ENCODE peak calls at places on chromosomes 12 and 14, in seven cellular contexts. One of them, this sample, is unnamed.
A peak's percentile ranks its signal among the peaks of the same experiment; 100 is the strongest.

GRCh38 chr12:11763760-11764520 is 114.5 kb downstream of the ETV6 start:
- DNase-seq in IMR-90: peak; percentile 86
- DNase-seq in HepG2: peak; percentile 70
- DNase-seq in transverse colon: no peak
- DNase-seq in A549: no peak
- DNase-seq in heart left ventricle: no peak
- DNase-seq in left ventricle myocardium inferior: no peak
- DNase-seq in this sample: no peak

GRCh38 chr12:30909088-30909688 is 17.4 kb upstream of the TSPAN11 start:
- DNase-seq in transverse colon: no peak
- DNase-seq in heart left ventricle: no peak
- DNase-seq in IMR-90: no peak
- DNase-seq in left ventricle myocardium inferior: no peak
- DNase-seq in HepG2: no peak
- DNase-seq in A549: no peak
- DNase-seq in this sample: no peak

GRCh38 chr12:50600364-50600763 is 95.6 kb downstream of the DIP2B start:
- DNase-seq in left ventricle myocardium inferior: no peak
- DNase-seq in IMR-90: no peak
- DNase-seq in transverse colon: no peak
- DNase-seq in A549: no peak
- DNase-seq in heart left ventricle: no peak
- DNase-seq in HepG2: no peak
- DNase-seq in this sample: no peak

GRCh38 chr12:1830981-1831930 is 10.9 kb downstream of the LRTM2 start:
- DNase-seq in heart left ventricle: peak; percentile 74
- DNase-seq in IMR-90: peak; percentile 64
- DNase-seq in A549: no peak
- DNase-seq in HepG2: peak; percentile 55
- DNase-seq in left ventricle myocardium inferior: peak; percentile 33
- DNase-seq in transverse colon: peak; percentile 43
- DNase-seq in this sample: peak; percentile 70

GRCh38 chr14:50242566-50243288 is 11.3 kb upstream of the SOS2 start:
- DNase-seq in A549: no peak
- DNase-seq in HepG2: no peak
- DNase-seq in transverse colon: no peak
- DNase-seq in left ventricle myocardium inferior: no peak
- DNase-seq in heart left ventricle: no peak
- DNase-seq in IMR-90: no peak
- DNase-seq in this sample: no peak

GRCh38 chr14:89249296-89249565 is 167.8 kb downstream of the FOXN3 start:
- DNase-seq in heart left ventricle: no peak
- DNase-seq in A549: no peak
- DNase-seq in HepG2: no peak
- DNase-seq in IMR-90: peak; percentile 18
- DNase-seq in transverse colon: no peak
- DNase-seq in left ventricle myocardium inferior: no peak
- DNase-seq in this sample: no peak

GRCh38 chr12:114006482-114007425 is 40.6 kb upstream of the RBM19 start:
- DNase-seq in left ventricle myocardium inferior: no peak
- DNase-seq in HepG2: no peak
- DNase-seq in IMR-90: no peak
- DNase-seq in transverse colon: no peak
- DNase-seq in heart left ventricle: no peak
- DNase-seq in A549: no peak
- DNase-seq in this sample: no peak

GRCh38 chr12:88108021-88108420 is 33.9 kb downstream of the CEP290 start:
- DNase-seq in A549: no peak
- DNase-seq in HepG2: no peak
- DNase-seq in left ventricle myocardium inferior: no peak
- DNase-seq in heart left ventricle: no peak
- DNase-seq in transverse colon: no peak
- DNase-seq in IMR-90: peak; percentile 28
- DNase-seq in this sample: no peak

GRCh38 chr14:31745741-31746140 is 184.5 kb downstream of the NUBPL start:
- DNase-seq in left ventricle myocardium inferior: no peak
- DNase-seq in HepG2: peak; percentile 42
- DNase-seq in transverse colon: no peak
- DNase-seq in A549: no peak
- DNase-seq in heart left ventricle: no peak
- DNase-seq in IMR-90: no peak
- DNase-seq in this sample: no peak

GRCh38 chr12:27521066-27521465 is 2.9 kb upstream of the PPFIBP1 start:
- DNase-seq in HepG2: no peak
- DNase-seq in A549: no peak
- DNase-seq in IMR-90: peak; percentile 52
- DNase-seq in transverse colon: no peak
- DNase-seq in left ventricle myocardium inferior: peak; percentile 33
- DNase-seq in heart left ventricle: peak; percentile 48
- DNase-seq in this sample: peak; percentile 81

GRCh38 chr12:12713932-12714275 is 3.3 kb upstream of the CDKN1B start:
- DNase-seq in transverse colon: no peak
- DNase-seq in left ventricle myocardium inferior: no peak
- DNase-seq in A549: no peak
- DNase-seq in HepG2: no peak
- DNase-seq in IMR-90: no peak
- DNase-seq in heart left ventricle: no peak
- DNase-seq in this sample: no peak

GRCh38 chr12:106281056-106281782 is 21.3 kb upstream of the TCP11L2 start:
- DNase-seq in heart left ventricle: no peak
- DNase-seq in left ventricle myocardium inferior: no peak
- DNase-seq in transverse colon: no peak
- DNase-seq in IMR-90: no peak
- DNase-seq in A549: no peak
- DNase-seq in HepG2: no peak
- DNase-seq in this sample: no peak

GRCh38 chr12:132291402-132292175 is 37.8 kb downstream of the GALNT9 start:
- DNase-seq in IMR-90: no peak
- DNase-seq in HepG2: no peak
- DNase-seq in transverse colon: no peak
- DNase-seq in A549: no peak
- DNase-seq in heart left ventricle: no peak
- DNase-seq in left ventricle myocardium inferior: no peak
- DNase-seq in this sample: no peak

GRCh38 chr12:132292328-132293319 is 36.8 kb downstream of the GALNT9 start:
- DNase-seq in HepG2: no peak
- DNase-seq in heart left ventricle: no peak
- DNase-seq in IMR-90: no peak
- DNase-seq in transverse colon: no peak
- DNase-seq in A549: no peak
- DNase-seq in left ventricle myocardium inferior: no peak
- DNase-seq in this sample: no peak

GRCh38 chr12:132295101-132295526 is 34.3 kb downstream of the GALNT9 start:
- DNase-seq in left ventricle myocardium inferior: no peak
- DNase-seq in heart left ventricle: no peak
- DNase-seq in HepG2: no peak
- DNase-seq in transverse colon: no peak
- DNase-seq in A549: no peak
- DNase-seq in IMR-90: no peak
- DNase-seq in this sample: no peak

GRCh38 chr12:132296063-132296462 is 33.3 kb downstream of the GALNT9 start:
- DNase-seq in left ventricle myocardium inferior: no peak
- DNase-seq in transverse colon: no peak
- DNase-seq in HepG2: no peak
- DNase-seq in heart left ventricle: no peak
- DNase-seq in A549: no peak
- DNase-seq in IMR-90: no peak
- DNase-seq in this sample: no peak

DNA sequence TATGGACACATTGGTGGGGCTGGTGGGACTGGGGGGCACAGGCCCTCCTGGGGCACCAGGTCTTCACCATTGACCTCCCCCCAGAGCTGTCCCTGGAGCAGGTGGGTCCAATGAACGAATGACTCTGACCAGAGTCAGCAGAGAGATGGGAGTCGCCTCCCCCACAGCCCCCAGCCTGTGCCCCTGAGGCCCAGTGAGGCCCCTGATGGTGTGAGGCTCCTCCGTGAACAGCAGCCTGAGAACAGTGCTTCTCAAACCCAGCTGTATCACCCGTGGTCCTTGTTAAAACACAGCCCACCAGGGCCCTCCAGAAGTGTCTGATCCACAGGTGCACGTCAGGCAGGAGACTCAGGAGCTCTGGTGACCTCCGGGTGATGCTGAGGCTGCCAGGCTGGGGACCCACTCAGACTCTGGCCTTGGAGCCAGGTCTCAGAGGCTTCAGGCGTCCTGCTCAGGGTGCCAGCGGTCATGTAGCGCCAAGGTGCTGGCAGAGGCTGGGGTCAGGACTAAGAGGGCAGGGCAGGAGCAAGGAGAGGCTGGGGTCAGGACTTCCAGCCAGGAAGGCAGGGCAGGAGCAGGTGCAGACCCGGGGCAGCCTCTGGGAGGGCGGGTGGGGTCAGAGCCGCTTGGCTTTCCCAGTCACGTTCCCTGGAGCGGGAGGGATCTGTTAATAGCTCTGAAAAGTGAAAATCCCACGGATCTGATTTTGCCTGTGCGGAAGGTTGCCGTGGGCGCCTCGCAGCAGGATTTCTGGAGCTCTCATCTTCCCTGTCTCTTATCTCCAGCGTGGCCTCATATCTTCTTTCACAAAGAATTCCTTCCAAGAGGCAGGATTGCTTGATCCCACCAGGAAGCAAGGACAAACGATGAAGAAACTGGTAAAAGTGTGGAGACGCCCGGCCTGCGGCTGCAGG is 35.0 kb downstream of the GALNT9 start:
- DNase-seq in IMR-90: no peak
- DNase-seq in HepG2: no peak
- DNase-seq in heart left ventricle: no peak
- DNase-seq in left ventricle myocardium inferior: no peak
- DNase-seq in A549: no peak
- DNase-seq in transverse colon: no peak
- DNase-seq in this sample: no peak
- H3K9me3 ChIP-seq in IMR-90: peaks cover 22% of the 10 kb centered on the region
- H3K9me3 ChIP-seq in HepG2: no peaks in the 10 kb centered on the region
- H3K9me3 ChIP-seq in heart left ventricle: no peaks in the 10 kb centered on the region
- H3K9me3 ChIP-seq in left ventricle myocardium inferior: no peaks in the 10 kb centered on the region
- H3K9me3 ChIP-seq in A549: peaks cover 4% of the 10 kb centered on the region
- H3K9me3 ChIP-seq in transverse colon: no peaks in the 10 kb centered on the region
- H3K9me3 ChIP-seq in this sample: no peaks in the 10 kb centered on the region

DNA sequence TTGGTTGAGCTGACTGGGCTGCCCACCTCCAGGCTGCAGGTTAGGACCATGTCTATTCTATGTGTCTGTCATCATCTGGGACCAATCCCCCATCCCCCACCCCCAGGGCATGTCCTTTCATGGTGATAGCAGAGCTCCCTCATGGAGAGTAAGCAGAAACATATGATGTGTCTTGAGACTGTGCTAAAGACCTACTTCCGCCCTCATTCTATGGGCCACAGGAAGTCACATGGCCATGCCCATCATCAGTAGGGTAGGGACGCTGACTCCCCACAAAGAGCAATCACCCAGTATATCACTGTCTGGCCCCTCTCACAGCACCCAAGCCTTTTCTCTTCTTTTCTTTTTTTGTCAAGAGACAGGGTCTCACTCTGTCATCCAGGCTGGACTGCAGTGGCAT is 99.7 kb downstream of the CMKLR1 start:
- DNase-seq in A549: no peak
- DNase-seq in IMR-90: no peak
- DNase-seq in left ventricle myocardium inferior: no peak
- DNase-seq in HepG2: no peak
- DNase-seq in heart left ventricle: no peak
- DNase-seq in transverse colon: no peak
- DNase-seq in this sample: no peak
- TF ChIP-seq CTCF in A549: no peak
- TF ChIP-seq CTCF in IMR-90: no peak
- TF ChIP-seq CTCF in left ventricle myocardium inferior: no peak
- TF ChIP-seq CTCF in HepG2: no peak
- TF ChIP-seq CTCF in heart left ventricle: no peak
- TF ChIP-seq CTCF in transverse colon: no peak
- TF ChIP-seq CTCF in this sample: no peak

DNA sequence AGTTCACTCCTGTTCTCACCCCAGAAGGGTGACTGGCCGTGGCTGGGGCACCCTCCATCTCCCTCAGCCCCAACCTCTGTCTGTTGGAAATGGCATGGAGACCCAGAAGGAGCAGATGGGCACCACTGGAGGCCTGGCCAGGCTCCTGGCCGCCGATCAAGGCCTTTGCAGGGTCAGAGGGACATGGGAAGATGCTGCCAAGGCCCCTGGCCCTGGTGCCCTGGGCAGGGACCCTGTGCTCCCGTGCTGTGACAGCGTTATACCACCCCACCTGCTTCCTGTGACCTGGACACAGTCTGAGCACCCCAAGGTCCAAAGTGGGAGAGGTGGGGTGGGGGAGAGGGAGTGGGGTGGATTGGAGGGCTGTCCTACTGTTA is 3.5 kb downstream of the INF2 start:
- DNase-seq in left ventricle myocardium inferior: no peak
- DNase-seq in transverse colon: no peak
- DNase-seq in HepG2: no peak
- DNase-seq in A549: no peak
- DNase-seq in heart left ventricle: no peak
- DNase-seq in IMR-90: no peak
- DNase-seq in this sample: no peak
- H3K4me1 ChIP-seq in left ventricle myocardium inferior: peaks cover 98% of the 10 kb centered on the region
- H3K4me1 ChIP-seq in transverse colon: peaks cover 56% of the 10 kb centered on the region
- H3K4me1 ChIP-seq in HepG2: peaks cover 34% of the 10 kb centered on the region
- H3K4me1 ChIP-seq in A549: peaks cover 83% of the 10 kb centered on the region
- H3K4me1 ChIP-seq in heart left ventricle: peaks cover 71% of the 10 kb centered on the region
- H3K4me1 ChIP-seq in IMR-90: peaks cover 52% of the 10 kb centered on the region
- H3K4me1 ChIP-seq in this sample: peaks cover 94% of the 10 kb centered on the region

GRCh38 chr12:3262466-3262865 is 185.3 kb downstream of the TSPAN9 start:
- DNase-seq in transverse colon: no peak
- DNase-seq in IMR-90: no peak
- DNase-seq in heart left ventricle: peak; percentile 54
- DNase-seq in left ventricle myocardium inferior: no peak
- DNase-seq in HepG2: no peak
- DNase-seq in A549: no peak
- DNase-seq in this sample: no peak

GRCh38 chr12:3263939-3264699 is 186.9 kb downstream of the TSPAN9 start:
- DNase-seq in IMR-90: no peak
- DNase-seq in heart left ventricle: peak; percentile 67
- DNase-seq in A549: no peak
- DNase-seq in transverse colon: no peak
- DNase-seq in HepG2: no peak
- DNase-seq in left ventricle myocardium inferior: peak; percentile 61
- DNase-seq in this sample: no peak

GRCh38 chr12:3259976-3260375 is 182.8 kb downstream of the TSPAN9 start:
- DNase-seq in transverse colon: no peak
- DNase-seq in left ventricle myocardium inferior: no peak
- DNase-seq in HepG2: no peak
- DNase-seq in IMR-90: no peak
- DNase-seq in A549: no peak
- DNase-seq in heart left ventricle: no peak
- DNase-seq in this sample: no peak

GRCh38 chr12:3263282-3263681 is 186.1 kb downstream of the TSPAN9 start:
- DNase-seq in left ventricle myocardium inferior: no peak
- DNase-seq in transverse colon: no peak
- DNase-seq in A549: no peak
- DNase-seq in IMR-90: no peak
- DNase-seq in heart left ventricle: no peak
- DNase-seq in HepG2: no peak
- DNase-seq in this sample: no peak

DNA sequence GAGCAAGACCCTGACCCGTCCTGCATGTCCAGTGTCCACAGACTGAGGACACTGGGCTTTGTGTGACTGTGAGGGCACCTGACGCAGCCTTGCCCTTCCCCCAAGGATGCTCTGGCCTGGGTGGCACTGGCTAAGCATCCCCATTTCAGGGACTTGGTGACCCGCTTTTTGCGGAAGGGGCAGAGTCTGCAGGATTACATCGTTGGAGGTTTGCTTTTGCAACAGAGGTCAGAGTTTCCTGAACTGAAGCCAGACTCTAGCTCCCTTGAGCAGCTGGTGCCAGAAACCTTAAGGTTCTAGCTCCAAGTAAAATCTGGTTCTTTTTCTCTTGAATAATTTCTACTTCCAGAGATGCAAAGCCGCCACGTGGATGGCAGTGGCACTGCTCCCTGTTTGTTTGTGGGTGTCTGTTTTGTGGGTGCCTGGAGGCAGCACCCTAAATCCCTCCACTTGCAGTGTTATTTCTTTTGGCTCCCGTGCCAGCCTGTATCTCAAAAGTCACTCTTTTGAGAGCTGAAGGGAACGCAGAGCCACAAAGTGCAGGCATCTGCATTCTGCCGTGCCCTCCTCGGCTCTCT is 184.7 kb downstream of the TSPAN9 start:
- DNase-seq in HepG2: no peak
- DNase-seq in heart left ventricle: no peak
- DNase-seq in transverse colon: no peak
- DNase-seq in A549: no peak
- DNase-seq in IMR-90: peak; percentile 28
- DNase-seq in left ventricle myocardium inferior: no peak
- DNase-seq in this sample: no peak
- H3K9me3 ChIP-seq in HepG2: no peaks in the 10 kb centered on the region
- H3K9me3 ChIP-seq in heart left ventricle: no peaks in the 10 kb centered on the region
- H3K9me3 ChIP-seq in transverse colon: no peaks in the 10 kb centered on the region
- H3K9me3 ChIP-seq in A549: no peaks in the 10 kb centered on the region
- H3K9me3 ChIP-seq in IMR-90: no peaks in the 10 kb centered on the region
- H3K9me3 ChIP-seq in left ventricle myocardium inferior: no peaks in the 10 kb centered on the region
- H3K9me3 ChIP-seq in this sample: no peaks in the 10 kb centered on the region